ENCODE peak calls at places on chromosome 17, in seven cellular contexts. One of them, this sample, is unnamed.

GRCh38 chr17:55411463-55411855 is 10.2 kb downstream of the MMD start:
- DNase-seq in AG08396: no peak
- DNase-seq in activated naive CD4-positive, alpha-beta T cell treated with Interleukin-2 at 50 U/mL for 16 hours: no peak
- DNase-seq in EH: no peak
- DNase-seq in C1 segment of cervical spinal cord: no peak
- DNase-seq in HL-60: no peak
- DNase-seq in germinal center: no peak
- DNase-seq in this sample: no peak

GRCh38 chr17:74957935-74958549 is 14.5 kb downstream of the HID1 start:
- DNase-seq in AG08396: peak; percentile 89
- DNase-seq in activated naive CD4-positive, alpha-beta T cell treated with Interleukin-2 at 50 U/mL for 16 hours: peak; percentile 82
- DNase-seq in EH: peak; percentile 54
- DNase-seq in C1 segment of cervical spinal cord: no peak
- DNase-seq in HL-60: peak; percentile 68
- DNase-seq in germinal center: peak; percentile 80
- DNase-seq in this sample: peak; percentile 49

GRCh38 chr17:21679256-21680146 is 12.8 kb upstream of the KCNJ18 start:
- DNase-seq in AG08396: no peak
- DNase-seq in activated naive CD4-positive, alpha-beta T cell treated with Interleukin-2 at 50 U/mL for 16 hours: no peak
- DNase-seq in EH: no peak
- DNase-seq in C1 segment of cervical spinal cord: no peak
- DNase-seq in HL-60: no peak
- DNase-seq in germinal center: no peak
- DNase-seq in this sample: no peak

GRCh38 chr17:57954421-57955182 is 610 bp downstream of the CUEDC1 start:
- DNase-seq in AG08396: peak; percentile 81
- DNase-seq in activated naive CD4-positive, alpha-beta T cell treated with Interleukin-2 at 50 U/mL for 16 hours: no peak
- DNase-seq in EH: peak; percentile 90
- DNase-seq in C1 segment of cervical spinal cord: no peak
- DNase-seq in HL-60: no peak
- DNase-seq in germinal center: no peak
- DNase-seq in this sample: peak; percentile 74

GRCh38 chr17:17067277-17067676 is 25.0 kb downstream of the MPRIP start:
- DNase-seq in AG08396: no peak
- DNase-seq in activated naive CD4-positive, alpha-beta T cell treated with Interleukin-2 at 50 U/mL for 16 hours: no peak
- DNase-seq in EH: peak; percentile 88
- DNase-seq in C1 segment of cervical spinal cord: no peak
- DNase-seq in HL-60: no peak
- DNase-seq in germinal center: no peak
- DNase-seq in this sample: no peak

GRCh38 chr17:29005936-29006438 is at the start of gene SEZ6:
- DNase-seq in AG08396: peak; percentile 89
- DNase-seq in activated naive CD4-positive, alpha-beta T cell treated with Interleukin-2 at 50 U/mL for 16 hours: peak; percentile 70
- DNase-seq in EH: peak; percentile 67
- DNase-seq in C1 segment of cervical spinal cord: peak; percentile 47
- DNase-seq in HL-60: peak; percentile 38
- DNase-seq in germinal center: peak; percentile 81
- DNase-seq in this sample: peak; percentile 55

GRCh38 chr17:77366206-77366557 is 225.4 kb downstream of the SEC14L1 start:
- DNase-seq in AG08396: no peak
- DNase-seq in activated naive CD4-positive, alpha-beta T cell treated with Interleukin-2 at 50 U/mL for 16 hours: no peak
- DNase-seq in EH: no peak
- DNase-seq in C1 segment of cervical spinal cord: no peak
- DNase-seq in HL-60: no peak
- DNase-seq in germinal center: no peak
- DNase-seq in this sample: no peak

GRCh38 chr17:73482251-73482661 is 162.0 kb downstream of the SDK2 start:
- DNase-seq in AG08396: no peak
- DNase-seq in activated naive CD4-positive, alpha-beta T cell treated with Interleukin-2 at 50 U/mL for 16 hours: no peak
- DNase-seq in EH: no peak
- DNase-seq in C1 segment of cervical spinal cord: no peak
- DNase-seq in HL-60: peak; percentile 97
- DNase-seq in germinal center: no peak
- DNase-seq in this sample: no peak

GRCh38 chr17:3594056-3594810 is 15.0 kb downstream of the TRPV1 start:
- DNase-seq in AG08396: peak; percentile 46
- DNase-seq in activated naive CD4-positive, alpha-beta T cell treated with Interleukin-2 at 50 U/mL for 16 hours: no peak
- DNase-seq in EH: peak; percentile 18
- DNase-seq in C1 segment of cervical spinal cord: no peak
- DNase-seq in HL-60: no peak
- DNase-seq in germinal center: no peak
- DNase-seq in this sample: no peak

GRCh38 chr17:79921411-79922160 is 82.3 kb upstream of the CBX4 start:
- DNase-seq in AG08396: no peak
- DNase-seq in activated naive CD4-positive, alpha-beta T cell treated with Interleukin-2 at 50 U/mL for 16 hours: no peak
- DNase-seq in EH: no peak
- DNase-seq in C1 segment of cervical spinal cord: no peak
- DNase-seq in HL-60: no peak
- DNase-seq in germinal center: no peak
- DNase-seq in this sample: no peak

GRCh38 chr17:77718669-77718961 is 239.9 kb upstream of the TNRC6C start:
- DNase-seq in AG08396: no peak
- DNase-seq in activated naive CD4-positive, alpha-beta T cell treated with Interleukin-2 at 50 U/mL for 16 hours: no peak
- DNase-seq in EH: no peak
- DNase-seq in C1 segment of cervical spinal cord: no peak
- DNase-seq in HL-60: no peak
- DNase-seq in germinal center: no peak
- DNase-seq in this sample: no peak

GRCh38 chr17:8781784-8782575 is 17.2 kb downstream of the MFSD6L start:
- DNase-seq in AG08396: no peak
- DNase-seq in activated naive CD4-positive, alpha-beta T cell treated with Interleukin-2 at 50 U/mL for 16 hours: no peak
- DNase-seq in EH: no peak
- DNase-seq in C1 segment of cervical spinal cord: no peak
- DNase-seq in HL-60: no peak
- DNase-seq in germinal center: no peak
- DNase-seq in this sample: no peak

GRCh38 chr17:76397184-76397583 is 12.8 kb downstream of the SPHK1 start:
- DNase-seq in AG08396: no peak
- DNase-seq in activated naive CD4-positive, alpha-beta T cell treated with Interleukin-2 at 50 U/mL for 16 hours: no peak
- DNase-seq in EH: no peak
- DNase-seq in C1 segment of cervical spinal cord: no peak
- DNase-seq in HL-60: no peak
- DNase-seq in germinal center: no peak
- DNase-seq in this sample: no peak

GRCh38 chr17:52106638-52107261 is 51.8 kb downstream of the CA10 start:
- DNase-seq in AG08396: peak; percentile 26
- DNase-seq in activated naive CD4-positive, alpha-beta T cell treated with Interleukin-2 at 50 U/mL for 16 hours: peak; percentile 25
- DNase-seq in EH: peak; percentile 27
- DNase-seq in C1 segment of cervical spinal cord: no peak
- DNase-seq in HL-60: peak; percentile 9
- DNase-seq in germinal center: peak; percentile 31
- DNase-seq in this sample: peak; percentile 26

GRCh38 chr17:22217135-22217534 is 524.8 kb downstream of the KCNJ18 start:
- DNase-seq in AG08396: no peak
- DNase-seq in activated naive CD4-positive, alpha-beta T cell treated with Interleukin-2 at 50 U/mL for 16 hours: no peak
- DNase-seq in EH: no peak
- DNase-seq in C1 segment of cervical spinal cord: no peak
- DNase-seq in HL-60: no peak
- DNase-seq in germinal center: no peak
- DNase-seq in this sample: no peak

GRCh38 chr17:20253323-20253722 is 214.0 kb downstream of the LGALS9B start:
- DNase-seq in AG08396: no peak
- DNase-seq in activated naive CD4-positive, alpha-beta T cell treated with Interleukin-2 at 50 U/mL for 16 hours: no peak
- DNase-seq in EH: no peak
- DNase-seq in C1 segment of cervical spinal cord: no peak
- DNase-seq in HL-60: no peak
- DNase-seq in germinal center: no peak
- DNase-seq in this sample: no peak

GRCh38 chr17:53137919-53138318 is 684.8 kb upstream of the KIF2B start:
- DNase-seq in AG08396: no peak
- DNase-seq in activated naive CD4-positive, alpha-beta T cell treated with Interleukin-2 at 50 U/mL for 16 hours: no peak
- DNase-seq in EH: no peak
- DNase-seq in C1 segment of cervical spinal cord: no peak
- DNase-seq in HL-60: no peak
- DNase-seq in germinal center: no peak
- DNase-seq in this sample: no peak

GRCh38 chr17:43431741-43432523 is 33.1 kb downstream of the ARL4D start:
- DNase-seq in AG08396: no peak
- DNase-seq in activated naive CD4-positive, alpha-beta T cell treated with Interleukin-2 at 50 U/mL for 16 hours: no peak
- DNase-seq in EH: peak; percentile 42
- DNase-seq in C1 segment of cervical spinal cord: no peak
- DNase-seq in HL-60: no peak
- DNase-seq in germinal center: no peak
- DNase-seq in this sample: no peak

GRCh38 chr17:77848257-77848656 is 110.2 kb upstream of the TNRC6C start:
- DNase-seq in AG08396: no peak
- DNase-seq in activated naive CD4-positive, alpha-beta T cell treated with Interleukin-2 at 50 U/mL for 16 hours: no peak
- DNase-seq in EH: no peak
- DNase-seq in C1 segment of cervical spinal cord: no peak
- DNase-seq in HL-60: no peak
- DNase-seq in germinal center: no peak
- DNase-seq in this sample: no peak

GRCh38 chr17:77772899-77773358 is 185.6 kb upstream of the TNRC6C start:
- DNase-seq in AG08396: no peak
- DNase-seq in activated naive CD4-positive, alpha-beta T cell treated with Interleukin-2 at 50 U/mL for 16 hours: no peak
- DNase-seq in EH: no peak
- DNase-seq in C1 segment of cervical spinal cord: no peak
- DNase-seq in HL-60: no peak
- DNase-seq in germinal center: no peak
- DNase-seq in this sample: no peak

GRCh38 chr17:31857920-31858646 is 961 bp downstream of the COPRS start:
- DNase-seq in AG08396: peak; percentile 18
- DNase-seq in activated naive CD4-positive, alpha-beta T cell treated with Interleukin-2 at 50 U/mL for 16 hours: no peak
- DNase-seq in EH: peak; percentile 35
- DNase-seq in C1 segment of cervical spinal cord: no peak
- DNase-seq in HL-60: no peak
- DNase-seq in germinal center: no peak
- DNase-seq in this sample: no peak

This sample was measured in NCI-H460.